ENCODE peak calls at places on chromosome 19, in ten cellular contexts. T is fibroblast of lung, P is A673, W is PC-9, X is aorta, H is dorsolateral prefrontal cortex, R is spleen, O is heart left ventricle, D is body of pancreas, C is thoracic aorta. Y is an unnamed sample. For H3K27me3, the result is how much of the 10 kb centered on the place peaks cover.

GRCh38 chr19:383922-384800 is 24.8 kb downstream of the C2CD4C start:
- DNase-seq in T (no peak), P (peak), W (no peak), X (peak), H (no peak), R (peak), O (no peak), D (peak), C (no peak), Y (peak)

GRCh38 chr19:14081797-14082674 is 3.5 kb downstream of the C19orf67 start:
- DNase-seq in T (no peak), P (no peak), W (no peak), X (peak), H (no peak), R (no peak), O (no peak), D (peak), C (no peak), Y (no peak)

GRCh38 chr19:1041835-1042685 is 2.2 kb downstream of the ABCA7 start:
- DNase-seq in T (no peak), P (peak), W (no peak), X (no peak), H (no peak), R (peak), O (no peak), D (peak), C (no peak), Y (no peak)

GRCh38 chr19:35828694-35829301 is 16.2 kb upstream of the PRODH2 start:
- DNase-seq in T (peak), P (peak), W (peak), X (peak), H (peak), R (no peak), O (peak), D (peak), C (no peak), Y (peak)

GRCh38 chr19:46514589-46515289 is 19.1 kb upstream of the PNMA8B start:
- DNase-seq in T (no peak), P (no peak), W (no peak), X (no peak), H (no peak), R (no peak), O (no peak), D (no peak), C (no peak), Y (no peak)

GRCh38 chr19:35518313-35518712 is 4.9 kb upstream of the DMKN start:
- DNase-seq in T (peak), P (peak), W (no peak), X (no peak), H (no peak), R (no peak), O (no peak), D (no peak), C (no peak), Y (no peak)

GRCh38 chr19:15550847-15551182 is 42.5 kb downstream of the CYP4F22 start:
- DNase-seq in T (no peak), P (no peak), W (no peak), X (no peak), H (no peak), R (peak), O (no peak), D (no peak), C (no peak), Y (no peak)

GRCh38 chr19:7850429-7850819 is 20.4 kb downstream of the EVI5L start:
- DNase-seq in T (no peak), P (no peak), W (no peak), X (no peak), H (no peak), R (no peak), O (no peak), D (no peak), C (no peak), Y (no peak)

GRCh38 chr19:16106121-16106520 is 5.6 kb upstream of the RAB8A start:
- DNase-seq in T (peak), P (no peak), W (no peak), X (no peak), H (no peak), R (no peak), O (no peak), D (no peak), C (no peak), Y (no peak)

GRCh38 chr19:6806488-6806887 is 34.0 kb downstream of the VAV1 start:
- DNase-seq in T (no peak), P (peak), W (no peak), X (no peak), H (no peak), R (no peak), O (no peak), D (no peak), C (no peak), Y (no peak)

GRCh38 chr19:14023404-14024235 is 4.3 kb upstream of the RLN3 start:
- DNase-seq in T (no peak), P (peak), W (peak), X (peak), H (no peak), R (peak), O (peak), D (peak), C (no peak), Y (no peak)

GRCh38 chr19:31675187-31675913 is 326.1 kb upstream of the TSHZ3 start:
- DNase-seq in T (peak), P (no peak), W (no peak), X (no peak), H (no peak), R (no peak), O (no peak), D (no peak), C (no peak), Y (no peak)

GRCh38 chr19:39928357-39928725 is 6.1 kb downstream of the FCGBP start:
- DNase-seq in T (no peak), P (no peak), W (no peak), X (no peak), H (no peak), R (no peak), O (no peak), D (no peak), C (no peak), Y (no peak)

GRCh38 chr19:41795031-41795461 is 1.3 kb upstream of the CEACAM3 start:
- DNase-seq in T (peak), P (peak), W (peak), X (peak), H (no peak), R (no peak), O (no peak), D (peak), C (no peak), Y (peak)

GRCh38 chr19:16260160-16260793 is 62.6 kb downstream of the AP1M1 start:
- DNase-seq in T (no peak), P (no peak), W (no peak), X (no peak), H (no peak), R (no peak), O (no peak), D (no peak), C (no peak), Y (no peak)

GRCh38 chr19:42401365-42402303 is 11.5 kb upstream of the CNFN start:
- DNase-seq in T (peak), P (peak), W (peak), X (peak), H (peak), R (peak), O (peak), D (peak), C (no peak), Y (peak)

GRCh38 chr19:31092189-31092753 is 257.0 kb downstream of the TSHZ3 start:
- DNase-seq in T (no peak), P (no peak), W (no peak), X (peak), H (no peak), R (no peak), O (peak), D (no peak), C (no peak), Y (no peak)

GRCh38 chr19:47595937-47596336 is 13.0 kb upstream of the BICRA start:
- DNase-seq in T (no peak), P (no peak), W (no peak), X (no peak), H (no peak), R (no peak), O (no peak), D (no peak), C (no peak), Y (no peak)

GRCh38 chr19:40523322-40524047 is 53.2 kb upstream of the SHKBP1 start:
- DNase-seq in T (peak), P (peak), W (peak), X (peak), H (no peak), R (peak), O (no peak), D (peak), C (no peak), Y (peak)

GRCh38 chr19:7637374-7638256 is 705 bp downstream of the STXBP2 start:
- DNase-seq in T (no peak), P (no peak), W (peak), X (peak), H (no peak), R (peak), O (no peak), D (peak), C (no peak), Y (no peak)

GRCh38 chr19:54552913-54553310 is 20.7 kb upstream of the LILRA2 start:
- DNase-seq in T (no peak), P (no peak), W (no peak), X (no peak), H (no peak), R (no peak), O (no peak), D (no peak), C (no peak), Y (no peak)

GRCh38 chr19:39704181-39705044 is at the start of gene LGALS14:
- DNase-seq in T (no peak), P (no peak), W (no peak), X (no peak), H (no peak), R (no peak), O (no peak), D (no peak), C (no peak), Y (no peak)

GRCh38 chr19:16627194-16627927 is 643 bp downstream of the MED26 start:
- DNase-seq in T (peak), P (peak), W (peak), X (peak), H (no peak), R (no peak), O (no peak), D (no peak), C (no peak), Y (no peak)

GRCh38 chr19:1286451-1286858 is 782 bp downstream of the EFNA2 start:
- DNase-seq in T (no peak), P (no peak), W (no peak), X (no peak), H (no peak), R (no peak), O (no peak), D (no peak), C (no peak), Y (no peak)

GRCh38 chr19:11420429-11420893 is 1.3 kb upstream of the RGL3 start:
- DNase-seq in T (peak), P (no peak), W (no peak), X (peak), H (no peak), R (peak), O (peak), D (no peak), C (no peak), Y (no peak)
- H3K27me3 ChIP-seq in T (under half), P (under half), W (under half), X (under half), H (half or more), R (half or more), O (under half), D (under half), C (under half), Y (under half)

DNA sequence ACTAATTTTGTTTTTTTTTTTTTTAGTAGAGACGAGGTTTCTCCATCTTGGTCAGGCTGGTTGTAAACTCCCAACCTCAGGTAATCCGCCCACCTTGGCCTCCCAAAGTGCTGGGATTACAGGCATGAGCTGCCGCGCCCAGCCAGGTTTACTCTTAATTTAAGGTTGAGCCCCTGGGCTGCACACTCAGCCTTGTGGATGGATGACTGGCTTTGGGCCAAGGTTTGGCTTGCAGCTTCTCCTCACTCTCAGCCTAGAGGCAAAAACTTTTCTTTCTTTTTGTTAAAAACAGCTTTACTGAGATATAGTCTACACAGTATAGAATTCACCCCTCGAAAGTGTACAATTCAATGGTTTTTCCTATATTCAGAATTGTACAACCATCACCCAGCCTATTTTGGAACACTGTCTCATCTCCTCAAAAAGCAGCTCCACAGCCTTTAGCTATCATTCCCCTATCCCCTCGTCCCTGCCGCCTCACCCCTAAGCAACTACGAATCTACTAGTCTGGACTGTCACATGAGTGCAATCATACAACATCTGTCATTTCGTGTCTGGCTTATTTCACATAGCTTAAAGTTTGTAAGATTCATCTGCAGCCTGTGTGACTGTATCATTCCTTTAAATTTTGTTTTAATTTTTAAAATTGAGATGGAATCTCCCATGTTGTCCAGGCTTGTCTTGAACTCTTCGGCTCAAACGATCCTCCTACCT is 14.5 kb upstream of the TSPAN16 start:
- DNase-seq in T (no peak), P (no peak), W (no peak), X (no peak), H (no peak), R (no peak), O (no peak), D (no peak), C (no peak), Y (no peak)
- H3K27me3 ChIP-seq in T (under half), P (under half), W (under half), X (under half), H (under half), R (half or more), O (under half), D (under half), C (under half), Y (under half)

DNA sequence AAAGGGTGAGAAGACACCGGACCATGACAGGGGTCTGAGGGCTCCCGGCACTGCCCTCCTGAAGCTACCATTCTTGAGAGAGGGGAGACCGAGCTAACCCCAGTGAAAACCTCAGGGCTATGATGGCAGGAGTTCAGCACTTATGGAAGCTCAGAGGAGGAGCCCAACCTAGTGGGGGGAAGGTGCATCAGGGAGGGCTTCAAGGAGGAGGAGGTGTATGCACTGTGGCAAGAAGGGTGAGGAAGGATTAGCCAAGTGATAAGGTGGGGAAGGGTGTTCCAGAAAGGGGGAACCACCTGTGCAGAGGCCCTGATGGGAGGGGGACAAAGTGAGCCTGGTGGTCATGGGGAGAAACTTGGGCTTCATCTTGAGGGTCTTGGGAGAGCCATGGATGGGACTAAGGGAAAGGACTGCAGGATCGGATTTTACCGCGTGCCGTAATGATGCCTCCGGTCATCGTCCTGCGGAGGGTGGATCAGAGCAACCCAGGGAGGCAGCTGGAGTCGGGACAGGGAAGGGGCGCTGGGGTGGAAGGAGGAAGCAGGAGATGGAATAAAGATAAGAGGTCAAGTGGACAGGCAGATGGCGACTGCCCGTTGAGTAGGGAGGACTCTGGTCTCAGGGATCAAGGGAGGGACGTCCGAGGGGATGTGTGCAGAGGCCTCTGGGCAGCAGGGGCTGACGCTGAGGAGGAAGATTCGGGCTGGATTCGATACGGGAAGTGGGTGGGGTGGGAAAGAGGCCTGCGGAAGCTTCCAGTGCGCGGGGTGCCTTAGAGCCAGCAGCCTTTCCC is 13.3 kb upstream of the PSMD8 start:
- DNase-seq in T (no peak), P (no peak), W (no peak), X (no peak), H (no peak), R (no peak), O (no peak), D (no peak), C (no peak), Y (no peak)
- H3K27me3 ChIP-seq in T (under half), P (under half), W (under half), X (under half), H (under half), R (half or more), O (under half), D (under half), C (under half), Y (under half)

GRCh38 chr19:4795400-4795799 is 3.9 kb downstream of the FEM1A start:
- DNase-seq in T (no peak), P (no peak), W (no peak), X (no peak), H (no peak), R (no peak), O (no peak), D (no peak), C (no peak), Y (no peak)

GRCh38 chr19:4800591-4801081 is 9.1 kb downstream of the FEM1A start:
- DNase-seq in T (no peak), P (no peak), W (peak), X (no peak), H (no peak), R (no peak), O (peak), D (peak), C (no peak), Y (no peak)

GRCh38 chr19:4791183-4792018 is at the start of gene FEM1A:
- DNase-seq in T (peak), P (peak), W (peak), X (peak), H (peak), R (peak), O (peak), D (peak), C (peak), Y (peak)

GRCh38 chr19:4794971-4795370 is 3.4 kb downstream of the FEM1A start:
- DNase-seq in T (no peak), P (no peak), W (no peak), X (no peak), H (no peak), R (no peak), O (no peak), D (no peak), C (no peak), Y (no peak)
- H3K27me3 ChIP-seq in T (under half), P (under half), W (under half), X (under half), H (under half), R (under half), O (under half), D (under half), C (under half), Y (under half)

GRCh38 chr19:38563475-38563874 is 54.3 kb downstream of the MAP4K1 start:
- DNase-seq in T (no peak), P (no peak), W (no peak), X (no peak), H (no peak), R (no peak), O (no peak), D (no peak), C (no peak), Y (no peak)
- H3K27me3 ChIP-seq in T (under half), P (under half), W (under half), X (under half), H (under half), R (half or more), O (under half), D (under half), C (under half), Y (under half)

GRCh38 chr19:18218600-18218999 is 7.6 kb downstream of the PDE4C start:
- DNase-seq in T (no peak), P (no peak), W (no peak), X (no peak), H (no peak), R (no peak), O (no peak), D (no peak), C (no peak), Y (no peak)
- H3K27me3 ChIP-seq in T (under half), P (under half), W (under half), X (under half), H (under half), R (under half), O (under half), D (under half), C (under half), Y (under half)

GRCh38 chr19:12838893-12839656 is 760 bp downstream of the MAST1 start:
- DNase-seq in T (no peak), P (no peak), W (no peak), X (no peak), H (no peak), R (no peak), O (no peak), D (no peak), C (no peak), Y (no peak)
- H3K27me3 ChIP-seq in T (half or more), P (under half), W (under half), X (under half), H (under half), R (half or more), O (half or more), D (under half), C (half or more), Y (half or more)

GRCh38 chr19:34383599-34383998 is 18.6 kb downstream of the GPI start:
- DNase-seq in T (no peak), P (no peak), W (no peak), X (no peak), H (no peak), R (no peak), O (no peak), D (no peak), C (no peak), Y (no peak)

GRCh38 chr19:34386645-34387445 is 17.4 kb upstream of the PDCD2L start:
- DNase-seq in T (no peak), P (no peak), W (no peak), X (no peak), H (no peak), R (no peak), O (no peak), D (no peak), C (no peak), Y (no peak)

GRCh38 chr19:34381399-34382251 is 16.6 kb downstream of the GPI start:
- DNase-seq in T (no peak), P (no peak), W (no peak), X (no peak), H (no peak), R (no peak), O (no peak), D (no peak), C (no peak), Y (no peak)

GRCh38 chr19:34380639-34381241 is 15.7 kb downstream of the GPI start:
- DNase-seq in T (no peak), P (no peak), W (no peak), X (no peak), H (no peak), R (no peak), O (no peak), D (no peak), C (no peak), Y (no peak)

GRCh38 chr19:34382471-34382870 is 17.5 kb downstream of the GPI start:
- DNase-seq in T (no peak), P (no peak), W (no peak), X (no peak), H (no peak), R (no peak), O (no peak), D (no peak), C (no peak), Y (no peak)
- H3K27me3 ChIP-seq in T (under half), P (under half), W (under half), X (under half), H (under half), R (under half), O (under half), D (under half), C (under half), Y (under half)

GRCh38 chr19:55877211-55877610 is 40.9 kb downstream of the NLRP4 start:
- DNase-seq in T (no peak), P (no peak), W (no peak), X (no peak), H (no peak), R (no peak), O (no peak), D (no peak), C (no peak), Y (no peak)
- H3K27me3 ChIP-seq in T (under half), P (under half), W (half or more), X (under half), H (under half), R (under half), O (under half), D (under half), C (under half), Y (under half)

Y was measured in CD8-positive, alpha-beta memory T cell.